ENCODE peak calls at places on chromosomes 5 and 9, in five cellular contexts. M is NCI-H187; Z is stimulated activated CD4-positive, alpha-beta T cell treated with anti-CD3 and anti-CD28 coated beads, Interleukin-15, amount 100 ng/mL, for 1 hour; T is foreskin fibroblast; H is GM23338. R is an unnamed sample.
A peak's percentile ranks its signal among the peaks of the same experiment; 100 is the strongest.

GRCh38 chr5:123209163-123210013 is 120.3 kb downstream of the PRDM6 start:
- DNase-seq in T (peak; percentile 69), Z (no peak), H (no peak), M (no peak), R (peak; percentile 88)

GRCh38 chr5:35857606-35858205 is 1.0 kb downstream of the IL7R start:
- DNase-seq in Z (no peak), T (peak; percentile 68), M (no peak), H (no peak), R (peak; percentile 92)

GRCh38 chr9:135914921-135915320 is 7.6 kb upstream of the CAMSAP1 start:
- DNase-seq in Z (no peak), M (no peak), T (peak; percentile 21), H (no peak), R (peak; percentile 41)

GRCh38 chr5:75338408-75338807 is 1.4 kb downstream of the HMGCR start:
- DNase-seq in Z (no peak), T (no peak), H (no peak), M (no peak), R (no peak)

GRCh38 chr9:128056887-128057723 is 10.0 kb downstream of the NAIF1 start:
- DNase-seq in H (peak; percentile 45), T (no peak), M (no peak), Z (no peak), R (no peak)

GRCh38 chr5:143217065-143217803 is 186.3 kb downstream of the NR3C1 start:
- DNase-seq in H (no peak), M (no peak), Z (no peak), T (no peak), R (peak; percentile 51)

GRCh38 chr5:154708845-154709244 is 46.3 kb upstream of the LARP1 start:
- DNase-seq in M (no peak), H (no peak), Z (no peak), T (peak; percentile 66), R (peak; percentile 41)

GRCh38 chr5:119397518-119398380 is 41.9 kb downstream of the TNFAIP8 start:
- DNase-seq in T (peak; percentile 46), Z (no peak), H (no peak), M (no peak), R (peak; percentile 84)

GRCh38 chr5:147483961-147484707 is 25.7 kb downstream of the DPYSL3 start:
- DNase-seq in H (no peak), T (peak; percentile 89), M (peak; percentile 38), Z (no peak), R (peak; percentile 96)

R was measured in HCEC 1CT.